ENCODE peak calls at places on chromosome 16, in six cellular contexts. F, S, A, W, Q and M are unnamed samples.

GRCh38 chr16:76941091-76941490 is 249.9 kb upstream of the MON1B start:
- DNase-seq in F (no peak), S (no peak), A (no peak), W (no peak), Q (no peak), M (no peak)

GRCh38 chr16:28321700-28322411 is 29.5 kb downstream of the SBK1 start:
- DNase-seq in F (no peak), S (no peak), A (no peak), W (no peak), Q (peak), M (peak)

GRCh38 chr16:70490261-70490660 is 33.1 kb downstream of the COG4 start:
- DNase-seq in F (no peak), S (no peak), A (no peak), W (no peak), Q (no peak), M (no peak)

GRCh38 chr16:1002399-1003161 is 21.0 kb downstream of the SOX8 start:
- DNase-seq in F (no peak), S (peak), A (no peak), W (peak), Q (peak), M (no peak)

GRCh38 chr16:89017956-89018604 is 41.1 kb upstream of the CBFA2T3 start:
- DNase-seq in F (no peak), S (no peak), A (no peak), W (no peak), Q (no peak), M (no peak)

GRCh38 chr16:81526199-81526598 is 81.6 kb downstream of the CMIP start:
- DNase-seq in F (no peak), S (no peak), A (no peak), W (no peak), Q (no peak), M (peak)

GRCh38 chr16:84543931-84544776 is 39.7 kb upstream of the MEAK7 start:
- DNase-seq in F (no peak), S (no peak), A (peak), W (no peak), Q (no peak), M (no peak)

GRCh38 chr16:4347765-4348509 is 3.2 kb downstream of the PAM16 start:
- DNase-seq in F (peak), S (peak), A (no peak), W (no peak), Q (no peak), M (no peak)

GRCh38 chr16:83676056-83676455 is 131.7 kb upstream of the HSBP1 start:
- DNase-seq in F (no peak), S (no peak), A (no peak), W (no peak), Q (no peak), M (no peak)

GRCh38 chr16:8660841-8661301 is 13.5 kb upstream of the ABAT start:
- DNase-seq in F (peak), S (peak), A (peak), W (no peak), Q (peak), M (peak)

GRCh38 chr16:4364196-4365013 is 7.2 kb upstream of the VASN start:
- DNase-seq in F (no peak), S (no peak), A (no peak), W (no peak), Q (no peak), M (no peak)

GRCh38 chr16:79970091-79970490 is 369.6 kb upstream of the MAF start:
- DNase-seq in F (no peak), S (no peak), A (no peak), W (no peak), Q (no peak), M (no peak)
- H3K4me3 ChIP-seq in F (no peak), S (no peak), A (no peak), W (no peak), Q (no peak), M (no peak)

GRCh38 chr16:6146874-6147425 is 1049.4 kb upstream of the EEF2KMT start:
- DNase-seq in F (no peak), S (no peak), A (no peak), W (no peak), Q (no peak), M (no peak)
- TF ChIP-seq CTCF in F (no peak), S (no peak), A (no peak), W (no peak), Q (no peak), M (no peak)

DNA sequence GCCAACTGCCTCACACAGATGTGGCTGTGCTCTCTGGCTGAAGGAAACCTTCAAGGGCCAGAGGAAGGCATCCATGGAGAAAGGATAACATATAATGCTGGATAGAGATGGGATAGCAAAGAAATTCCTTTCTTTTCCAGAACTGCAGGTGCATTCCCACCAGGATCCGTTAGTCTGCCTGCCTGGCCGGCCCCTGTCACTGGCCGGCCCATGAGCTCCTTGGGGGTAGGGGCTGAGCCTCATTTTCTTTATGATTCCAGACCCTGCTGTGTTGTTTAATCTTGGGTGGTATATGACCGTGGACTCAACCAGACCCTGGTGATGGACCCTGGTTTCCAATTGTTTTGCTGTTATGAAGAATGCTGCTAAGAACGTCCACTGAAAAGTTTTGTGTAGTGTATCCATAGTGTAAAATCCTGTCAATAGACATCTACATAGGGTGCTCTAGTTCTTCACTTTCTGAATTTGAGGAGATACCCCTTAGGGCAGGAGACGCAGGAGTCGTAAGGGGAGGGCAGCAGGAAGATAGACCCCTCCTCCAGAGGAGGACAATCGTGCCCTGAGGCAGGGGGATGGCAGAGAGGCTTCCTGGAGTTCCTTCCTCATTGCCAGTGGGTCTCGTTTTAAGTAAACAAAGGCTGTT is 93.5 kb downstream of the IRX3 start:
- DNase-seq in F (no peak), S (no peak), A (no peak), W (no peak), Q (no peak), M (no peak)
- H3K4me3 ChIP-seq in F (peak), S (no peak), A (no peak), W (no peak), Q (no peak), M (no peak)

GRCh38 chr16:2474877-2475412 is at the start of gene TBC1D24:
- DNase-seq in F (peak), S (peak), A (peak), W (no peak), Q (peak), M (peak)

GRCh38 chr16:2472885-2473284 is 1.8 kb downstream of the NTN3 start:
- DNase-seq in F (no peak), S (no peak), A (no peak), W (no peak), Q (no peak), M (no peak)

GRCh38 chr16:2475413-2476344 is 752 bp downstream of the TBC1D24 start:
- DNase-seq in F (no peak), S (no peak), A (no peak), W (no peak), Q (no peak), M (no peak)

GRCh38 chr16:2473425-2473926 is 1.5 kb upstream of the TBC1D24 start:
- DNase-seq in F (no peak), S (no peak), A (no peak), W (no peak), Q (no peak), M (no peak)

DNA sequence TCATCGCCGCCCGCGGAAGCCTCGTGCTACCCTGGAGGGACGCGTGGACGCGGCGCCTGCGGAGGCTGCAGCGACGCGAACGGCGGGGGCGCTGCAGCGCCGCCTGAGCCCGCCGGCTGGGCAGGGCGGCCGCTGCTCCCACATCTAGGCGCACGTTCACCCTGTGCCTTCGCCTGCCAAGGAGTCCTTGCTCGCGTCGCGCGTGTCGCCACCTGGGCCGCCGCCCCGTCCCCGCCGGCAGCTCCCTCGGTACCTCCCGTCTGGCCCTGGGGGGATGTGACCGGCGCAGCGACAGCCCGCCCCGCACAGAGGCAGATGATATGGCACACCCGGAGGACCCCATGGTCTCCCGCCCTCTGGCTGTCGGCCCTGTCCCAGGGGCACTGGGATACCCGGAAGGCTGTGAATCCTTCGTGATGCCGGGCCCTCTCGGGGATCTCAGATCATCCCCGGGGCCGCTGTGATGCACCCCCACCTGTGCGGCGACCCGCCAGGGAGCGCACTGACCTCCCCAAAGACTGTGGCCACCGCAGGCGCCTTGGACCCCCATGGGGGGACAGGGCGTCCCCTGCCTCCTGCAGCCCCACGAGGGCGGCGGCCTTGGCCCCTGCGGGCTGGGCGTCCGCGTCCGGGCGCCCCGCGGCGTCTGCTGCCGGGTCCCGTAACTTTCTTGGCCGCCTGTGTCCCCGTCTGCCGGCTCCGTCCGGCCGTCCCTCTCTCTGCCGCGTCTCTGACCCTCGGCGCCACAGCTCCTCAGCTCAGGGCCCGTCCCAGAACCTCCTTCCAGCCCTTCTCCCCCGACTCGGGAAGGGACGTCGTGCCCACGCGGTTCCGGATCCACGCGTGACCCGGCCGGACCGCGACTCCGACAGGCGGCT is 689 bp upstream of the TBC1D24 start:
- DNase-seq in F (peak), S (no peak), A (no peak), W (no peak), Q (peak), M (no peak)
- TF ChIP-seq CTCF in F (peak), S (peak), A (peak), W (peak), Q (peak), M (peak)

GRCh38 chr16:67551972-67552371 is 10.4 kb upstream of the CTCF start:
- DNase-seq in F (peak), S (no peak), A (no peak), W (no peak), Q (no peak), M (no peak)

GRCh38 chr16:67549240-67549639 is 13.1 kb upstream of the CTCF start:
- DNase-seq in F (peak), S (no peak), A (no peak), W (no peak), Q (no peak), M (no peak)

GRCh38 chr16:67551091-67551490 is 11.2 kb upstream of the CTCF start:
- DNase-seq in F (no peak), S (no peak), A (no peak), W (no peak), Q (no peak), M (no peak)

GRCh38 chr16:67549936-67550335 is 12.4 kb upstream of the CTCF start:
- DNase-seq in F (peak), S (no peak), A (no peak), W (no peak), Q (no peak), M (no peak)

GRCh38 chr16:67552476-67552875 is 9.8 kb upstream of the CTCF start:
- DNase-seq in F (peak), S (peak), A (peak), W (no peak), Q (no peak), M (no peak)
- H3K4me3 ChIP-seq in F (no peak), S (no peak), A (no peak), W (no peak), Q (no peak), M (no peak)

DNA sequence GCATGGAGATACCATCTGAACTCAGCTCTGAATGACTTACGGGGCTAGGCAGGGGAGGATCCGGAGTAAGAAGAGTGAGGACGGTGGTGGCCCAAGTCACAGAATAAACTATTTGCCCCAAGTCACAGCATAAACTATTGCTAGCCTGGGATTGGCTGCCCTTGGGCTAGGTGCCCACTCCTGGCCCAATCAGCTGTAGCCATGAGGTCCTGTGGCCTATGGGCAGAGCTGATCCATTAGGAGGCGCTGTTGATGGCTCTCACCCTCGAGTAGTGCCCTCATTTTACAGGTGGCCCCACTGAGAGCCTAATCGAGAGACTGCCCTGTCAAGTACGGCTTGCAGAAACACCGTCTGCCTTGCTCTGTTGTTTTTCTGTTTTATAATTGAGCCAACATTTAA is 62.3 kb upstream of the ZNF423 start:
- DNase-seq in F (no peak), S (no peak), A (no peak), W (no peak), Q (no peak), M (no peak)
- TF ChIP-seq CTCF in F (no peak), S (no peak), A (no peak), W (no peak), Q (no peak), M (no peak)

GRCh38 chr16:57531635-57532220 is 4.6 kb downstream of the CCDC102A start:
- DNase-seq in F (peak), S (peak), A (peak), W (no peak), Q (no peak), M (no peak)
- H3K4me3 ChIP-seq in F (no peak), S (no peak), A (no peak), W (no peak), Q (no peak), M (no peak)

GRCh38 chr16:53622315-53622714 is 81.3 kb downstream of the RPGRIP1L start:
- DNase-seq in F (no peak), S (no peak), A (no peak), W (no peak), Q (no peak), M (no peak)
- TF ChIP-seq CTCF in F (no peak), S (no peak), A (no peak), W (no peak), Q (no peak), M (no peak)